ENCODE peak calls at places on chromosomes 1 and 21, in nine cellular contexts. Z is RWPE1, X is body of pancreas, S is breast epithelium, E is mucosa of descending colon, K is prostate gland, Y is heart left ventricle, N is HFFc6, G is MM.1S. I is an unnamed sample.

GRCh38 chr21:31186916-31187315 is 148.6 kb upstream of the KRTAP19-8 start:
- DNase-seq in Z (no peak), X (no peak), S (no peak), E (no peak), K (no peak), Y (no peak), N (no peak), G (no peak), I (no peak)

GRCh38 chr1:39711359-39712340 is 20.4 kb upstream of the HPCAL4 start:
- DNase-seq in Z (no peak), X (no peak), S (no peak), E (no peak), K (no peak), Y (no peak), N (no peak), G (no peak), I (no peak)

GRCh38 chr1:213659580-213660547 is 327.9 kb upstream of the PROX1 start:
- DNase-seq in Z (no peak), X (no peak), S (no peak), E (no peak), K (no peak), Y (no peak), N (no peak), G (no peak), I (no peak)

GRCh38 chr1:14522331-14523241 is 75.9 kb upstream of the KAZN start:
- DNase-seq in Z (peak; percentile 91), X (peak; percentile 41), S (no peak), E (no peak), K (no peak), Y (peak; percentile 58), N (no peak), G (no peak), I (peak; percentile 49)

GRCh38 chr1:237953238-237953637 is 62.5 kb upstream of the ZP4 start:
- DNase-seq in Z (no peak), X (no peak), S (no peak), E (no peak), K (no peak), Y (no peak), N (peak; percentile 6), G (no peak), I (no peak)

GRCh38 chr1:68361511-68361910 is 88.2 kb downstream of the RPE65 start:
- DNase-seq in Z (no peak), X (no peak), S (no peak), E (no peak), K (no peak), Y (no peak), N (no peak), G (no peak), I (no peak)

GRCh38 chr21:16420086-16420724 is 690.4 kb downstream of the USP25 start:
- DNase-seq in Z (peak; percentile 2), X (peak; percentile 66), S (peak; percentile 51), E (no peak), K (peak; percentile 67), Y (peak; percentile 60), N (no peak), G (no peak), I (peak; percentile 61)

GRCh38 chr1:1528639-1529267 is 11.7 kb downstream of the TMEM240 start:
- DNase-seq in Z (no peak), X (no peak), S (no peak), E (no peak), K (no peak), Y (no peak), N (no peak), G (no peak), I (no peak)

GRCh38 chr1:7845761-7846160 is 7.1 kb downstream of the UTS2 start:
- DNase-seq in Z (no peak), X (no peak), S (no peak), E (no peak), K (no peak), Y (no peak), N (peak; percentile 50), G (no peak), I (no peak)

GRCh38 chr21:36022704-36023103 is 37.6 kb downstream of the SETD4 start:
- DNase-seq in Z (no peak), X (no peak), S (no peak), E (no peak), K (no peak), Y (no peak), N (no peak), G (no peak), I (no peak)

GRCh38 chr1:215899901-215900300 is 332.8 kb downstream of the KCTD3 start:
- DNase-seq in Z (no peak), X (no peak), S (no peak), E (no peak), K (no peak), Y (no peak), N (no peak), G (no peak), I (no peak)

DNA sequence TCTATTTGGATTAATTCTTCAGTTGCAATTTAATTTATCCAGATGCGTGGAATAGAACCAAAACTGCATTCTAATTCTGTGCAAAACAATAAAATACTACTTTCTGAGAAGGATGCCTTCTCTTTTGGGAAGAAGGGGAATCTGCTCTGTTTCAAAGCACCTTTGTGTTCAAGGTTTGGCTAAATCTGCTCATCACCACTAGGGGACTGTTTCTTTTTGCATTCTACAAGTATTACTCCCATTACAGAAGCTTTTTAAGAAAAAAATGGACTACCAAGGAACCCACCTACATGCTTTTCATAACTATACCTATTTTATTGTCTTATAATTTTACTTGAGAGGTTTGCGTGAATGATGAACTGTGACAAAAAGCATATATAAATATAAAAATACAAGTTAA is 18.2 kb downstream of the MRPS6 start:
- DNase-seq in Z (no peak), X (no peak), S (no peak), E (no peak), K (no peak), Y (no peak), N (no peak), G (no peak), I (no peak)
- TF ChIP-seq CTCF in Z (peak; percentile 14), X (no peak), S (no peak), E (no peak), K (peak; percentile 20), Y (peak; percentile 15), N (peak; percentile 74), G (peak; percentile 34), I (peak; percentile 62)

DNA sequence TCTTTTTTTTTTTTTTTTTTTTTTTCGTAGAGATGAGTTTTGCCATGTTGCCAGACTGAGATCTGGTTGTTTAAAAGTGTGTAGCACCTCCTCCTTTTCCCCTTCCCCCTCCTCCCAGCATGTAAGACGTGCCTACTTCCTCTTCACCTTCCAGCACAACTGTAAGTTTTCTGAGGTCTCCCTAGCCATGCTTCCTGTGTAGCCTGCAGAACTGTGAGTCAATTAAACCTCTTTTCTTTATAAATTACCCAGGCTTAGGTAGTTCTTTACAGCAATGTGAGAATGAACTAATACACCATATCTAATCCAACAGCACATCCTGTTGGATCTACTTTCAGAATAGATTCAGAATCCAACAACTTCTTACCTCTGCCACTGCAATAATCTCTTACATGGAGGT is 111.1 kb downstream of the CLIC6 start:
- DNase-seq in Z (no peak), X (no peak), S (no peak), E (no peak), K (no peak), Y (no peak), N (no peak), G (no peak), I (no peak)
- TF ChIP-seq CTCF in Z (no peak), X (no peak), S (no peak), E (no peak), K (no peak), Y (no peak), N (no peak), G (no peak), I (no peak)

GRCh38 chr1:224521904-224522734 is 87.5 kb upstream of the WDR26 start:
- DNase-seq in Z (no peak), X (no peak), S (no peak), E (no peak), K (no peak), Y (no peak), N (no peak), G (no peak), I (no peak)

GRCh38 chr1:224517171-224517570 is 82.6 kb upstream of the WDR26 start:
- DNase-seq in Z (no peak), X (no peak), S (no peak), E (no peak), K (no peak), Y (no peak), N (no peak), G (no peak), I (no peak)

GRCh38 chr1:224523676-224524075 is 89.1 kb upstream of the WDR26 start:
- DNase-seq in Z (no peak), X (no peak), S (no peak), E (no peak), K (no peak), Y (no peak), N (no peak), G (no peak), I (no peak)

GRCh38 chr1:224520808-224521207 is 86.2 kb upstream of the WDR26 start:
- DNase-seq in Z (no peak), X (no peak), S (no peak), E (no peak), K (no peak), Y (no peak), N (no peak), G (no peak), I (no peak)

DNA sequence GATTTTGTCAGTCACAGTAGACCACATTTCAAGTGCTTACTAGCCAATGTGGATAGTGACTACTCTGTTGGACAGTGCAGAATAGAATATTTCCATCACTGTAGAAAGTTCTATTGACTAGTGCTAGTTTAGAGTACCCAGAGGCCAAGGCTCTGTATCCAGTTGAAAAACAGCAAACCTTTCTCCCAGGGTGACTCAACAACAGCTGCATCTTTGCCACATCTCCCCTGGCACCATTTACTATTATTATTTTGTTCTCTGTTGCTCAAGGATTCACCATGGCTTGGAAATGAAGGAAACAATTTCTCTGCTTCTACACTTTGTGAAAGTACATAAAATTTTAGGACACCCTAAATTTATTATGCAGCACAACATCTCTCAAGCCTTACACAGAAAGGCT is 85.3 kb upstream of the WDR26 start:
- DNase-seq in Z (no peak), X (no peak), S (no peak), E (no peak), K (no peak), Y (no peak), N (no peak), G (no peak), I (no peak)
- TF ChIP-seq CTCF in Z (no peak), X (no peak), S (no peak), E (no peak), K (no peak), Y (no peak), N (no peak), G (no peak), I (no peak)

GRCh38 chr1:46486432-46487015 is 3.1 kb upstream of the DMBX1 start:
- DNase-seq in Z (no peak), X (no peak), S (no peak), E (no peak), K (no peak), Y (no peak), N (no peak), G (no peak), I (no peak)

GRCh38 chr1:46489169-46489637 is 433 bp upstream of the DMBX1 start:
- DNase-seq in Z (no peak), X (no peak), S (no peak), E (no peak), K (no peak), Y (no peak), N (no peak), G (no peak), I (no peak)

GRCh38 chr1:46488343-46489168 is 1.1 kb upstream of the DMBX1 start:
- DNase-seq in Z (no peak), X (no peak), S (no peak), E (no peak), K (no peak), Y (no peak), N (no peak), G (no peak), I (no peak)

GRCh38 chr1:46485564-46486431 is 3.8 kb upstream of the DMBX1 start:
- DNase-seq in Z (no peak), X (no peak), S (no peak), E (no peak), K (no peak), Y (no peak), N (no peak), G (no peak), I (no peak)

GRCh38 chr1:46487818-46488218 is 1.8 kb upstream of the DMBX1 start:
- DNase-seq in Z (no peak), X (no peak), S (no peak), E (no peak), K (no peak), Y (no peak), N (no peak), G (no peak), I (no peak)
- TF ChIP-seq CTCF in Z (no peak), X (no peak), S (no peak), E (no peak), K (no peak), Y (no peak), N (peak; percentile 39), G (peak; percentile 25), I (no peak)